ENCODE peak calls at places on chromosomes 4 and X, in four cellular contexts. Y is OCI-LY7, M is GM12878, U is astrocyte. L is an unnamed sample.

GRCh38 chr4:17490575-17491059 is 21.3 kb downstream of the QDPR start:
- DNase-seq in Y (no peak), U (no peak), M (no peak), L (peak)

GRCh38 chr4:36020351-36020750 is 224.0 kb downstream of the ARAP2 start:
- DNase-seq in U (no peak), M (no peak), Y (no peak), L (no peak)

GRCh38 chrX:100363926-100364325 is 46.1 kb downstream of the PCDH19 start:
- DNase-seq in U (no peak), M (no peak), Y (no peak), L (no peak)

GRCh38 chr4:169557061-169557636 is 55.2 kb downstream of the NEK1 start:
- DNase-seq in M (no peak), Y (no peak), U (peak), L (no peak)

GRCh38 chr4:45925809-45926208 is 198.0 kb downstream of the GABRG1 start:
- DNase-seq in U (no peak), Y (no peak), M (no peak), L (no peak)

GRCh38 chr4:88908003-88908402 is 149.0 kb downstream of the FAM13A start:
- DNase-seq in U (peak), Y (no peak), M (no peak), L (no peak)

GRCh38 chr4:10659251-10659650 is 25.3 kb downstream of the CLNK start:
- DNase-seq in U (no peak), M (no peak), Y (no peak), L (no peak)

GRCh38 chrX:54044877-54045328 is 630 bp upstream of the PHF8 start:
- DNase-seq in U (no peak), Y (no peak), M (peak), L (peak)

GRCh38 chr4:184814686-184815045 is 11.1 kb downstream of the ACSL1 start:
- DNase-seq in U (peak), Y (no peak), M (no peak), L (no peak)

GRCh38 chr4:9771069-9771468 is 10.4 kb upstream of the DRD5 start:
- DNase-seq in M (no peak), Y (no peak), U (no peak), L (no peak)

DNA sequence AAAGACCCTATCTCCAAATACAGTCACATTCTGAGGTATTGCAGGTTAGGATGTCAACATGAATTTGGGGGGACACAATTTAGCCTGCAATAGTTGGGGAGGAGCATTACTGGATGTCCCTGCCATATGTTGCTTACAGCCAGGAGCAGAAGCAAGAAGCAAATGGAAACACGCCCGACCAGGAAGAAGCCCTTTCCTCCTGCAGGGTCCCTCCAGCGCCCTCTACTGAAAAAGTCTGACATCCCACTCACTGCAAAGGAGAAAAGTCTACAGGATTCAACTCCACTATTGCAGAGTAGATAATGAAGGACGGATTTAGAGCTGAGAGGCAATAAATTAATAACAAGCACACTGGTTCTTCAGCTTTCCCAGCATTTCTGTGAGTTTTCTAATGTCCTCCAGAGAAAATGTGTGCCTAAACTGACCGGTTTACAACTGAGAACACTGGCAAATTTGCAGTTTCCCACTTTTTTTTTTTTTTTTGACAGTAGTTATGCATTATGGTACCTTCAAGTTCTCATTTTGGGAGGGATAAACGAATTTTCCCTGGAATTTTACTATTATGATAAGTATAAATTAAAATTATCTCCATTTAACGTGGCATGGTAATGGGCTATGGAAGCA is 31.7 kb downstream of the COQ2 start:
- DNase-seq in U (peak), Y (peak), M (no peak), L (peak)
- H3K4me2 ChIP-seq in U (no peak), Y (no peak), M (no peak), L (no peak)

DNA sequence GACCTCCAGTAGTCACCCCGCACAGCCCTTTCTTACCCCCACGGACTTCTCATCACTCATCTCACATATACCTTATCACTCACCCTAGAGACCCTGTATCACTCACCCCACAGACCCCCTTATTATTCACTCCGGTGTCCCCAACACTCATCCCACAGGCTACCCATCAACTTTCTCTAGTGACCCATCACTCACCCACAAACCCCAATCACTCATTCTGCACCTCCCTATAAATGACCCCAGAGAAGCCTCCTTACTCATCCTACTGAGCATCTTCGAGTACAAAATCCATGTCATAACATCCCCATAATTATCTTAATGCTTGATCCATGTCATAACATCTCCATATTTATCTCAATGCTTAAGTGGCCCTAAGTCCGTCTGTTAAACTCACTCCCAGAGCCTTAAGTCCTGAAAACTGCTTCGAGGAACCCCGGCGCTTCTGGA is 934 bp downstream of the ZNF41 start:
- DNase-seq in M (no peak), U (no peak), Y (no peak), L (peak)
- H2AFZ ChIP-seq in M (peak), U (peak), Y (peak), L (peak)

DNA sequence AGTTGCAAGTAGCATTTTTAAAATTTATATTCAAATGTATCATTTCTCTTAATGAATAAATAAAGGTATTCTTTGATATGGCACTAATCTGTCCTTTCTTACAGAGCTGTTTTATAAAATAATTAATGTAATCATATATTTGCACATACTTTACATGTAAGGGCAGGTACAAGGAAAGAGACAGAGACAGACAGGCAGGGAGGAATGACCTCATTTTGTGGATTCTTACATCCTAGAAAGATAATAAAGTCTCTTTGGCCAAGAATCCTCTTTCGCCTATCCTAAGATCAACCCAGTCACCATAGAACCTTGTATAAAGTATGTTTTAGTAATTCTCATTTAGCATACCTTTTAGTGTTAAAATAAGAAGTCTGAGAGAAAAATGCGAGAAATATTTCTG is 98.5 kb upstream of the CTSO start:
- DNase-seq in Y (no peak), U (no peak), M (no peak), L (no peak)
- H3K4me2 ChIP-seq in Y (no peak), U (no peak), M (no peak), L (no peak)

GRCh38 chr4:6710282-6710681 is 617 bp upstream of the MRFAP1L1 start:
- DNase-seq in U (no peak), M (no peak), Y (peak), L (peak)
- H2AFZ ChIP-seq in U (peak), M (peak), Y (peak), L (peak)

GRCh38 chrX:2690856-2691542 is at the start of gene CD99:
- DNase-seq in U (peak), M (peak), Y (peak), L (peak)
- H3K4me2 ChIP-seq in U (peak), M (peak), Y (peak), L (peak)

GRCh38 chr4:140813804-140814203 is 57.6 kb upstream of the TBC1D9 start:
- DNase-seq in M (no peak), Y (no peak), U (no peak), L (no peak)

GRCh38 chr4:140812916-140813315 is 56.7 kb upstream of the TBC1D9 start:
- DNase-seq in M (no peak), U (no peak), Y (no peak), L (no peak)

GRCh38 chr4:140819621-140820020 is 63.4 kb upstream of the TBC1D9 start:
- DNase-seq in U (no peak), Y (no peak), M (no peak), L (no peak)

GRCh38 chr4:140818433-140818832 is 62.2 kb upstream of the TBC1D9 start:
- DNase-seq in M (no peak), Y (no peak), U (no peak), L (no peak)

DNA sequence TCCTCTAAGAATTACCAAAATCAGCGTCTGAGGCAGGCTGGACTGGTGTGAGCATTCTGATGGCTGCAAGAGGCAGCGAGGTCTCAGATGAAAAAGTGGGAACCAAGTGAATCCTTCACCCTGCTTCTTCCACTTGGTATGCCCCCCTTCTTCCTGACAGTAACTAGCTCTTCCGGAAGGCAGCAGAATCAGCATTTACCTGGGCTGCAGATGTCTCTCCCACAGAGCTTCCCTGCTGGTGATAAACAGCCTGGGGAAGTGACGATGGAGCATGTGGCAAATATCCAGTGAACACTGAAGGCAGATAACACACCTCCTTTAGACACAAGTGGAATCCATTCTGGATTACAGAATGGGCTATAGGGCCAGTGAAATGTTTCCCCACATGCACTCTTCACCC is 60.6 kb upstream of the TBC1D9 start:
- DNase-seq in M (no peak), Y (no peak), U (no peak), L (no peak)
- H2AFZ ChIP-seq in M (no peak), Y (peak), U (no peak), L (no peak)

GRCh38 chrX:10023821-10024220 is 56.7 kb downstream of the CLDN34 start:
- DNase-seq in U (no peak), Y (no peak), M (no peak), L (no peak)

GRCh38 chrX:10022580-10023245 is 55.6 kb downstream of the CLDN34 start:
- DNase-seq in U (peak), M (no peak), Y (no peak), L (no peak)

GRCh38 chrX:10022273-10022541 is 55.0 kb downstream of the CLDN34 start:
- DNase-seq in U (no peak), M (no peak), Y (no peak), L (no peak)

GRCh38 chrX:10017866-10018265 is 50.7 kb downstream of the CLDN34 start:
- DNase-seq in U (peak), Y (peak), M (no peak), L (peak)

GRCh38 chrX:10021461-10022272 is 54.5 kb downstream of the CLDN34 start:
- DNase-seq in U (peak), M (no peak), Y (no peak), L (no peak)
- H3K4me2 ChIP-seq in U (peak), M (no peak), Y (no peak), L (no peak)

DNA sequence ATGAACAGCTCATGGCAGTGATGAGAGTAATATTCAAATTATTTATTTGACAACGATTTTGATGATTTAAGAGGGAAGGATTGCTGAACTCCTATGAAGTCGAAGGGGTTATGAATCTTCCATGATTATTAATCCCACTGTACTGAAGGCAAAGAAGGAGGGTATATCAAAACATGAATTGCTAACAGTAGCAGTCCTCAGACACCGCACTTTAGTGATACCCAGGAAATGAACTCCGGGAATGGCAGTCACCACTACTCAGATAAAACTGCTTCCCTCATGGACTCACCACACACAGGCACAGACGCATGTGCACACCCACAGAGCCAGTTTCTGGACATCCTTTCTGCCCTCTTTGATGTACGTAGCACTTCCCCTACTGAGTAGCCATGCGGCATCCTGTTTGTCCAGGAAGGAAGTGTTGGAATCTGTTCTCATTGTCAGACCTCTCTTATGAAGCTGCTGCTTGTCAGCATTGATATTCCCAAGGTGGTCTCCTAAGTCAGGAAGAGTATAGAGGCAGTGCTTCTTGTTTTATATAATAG is 95.7 kb downstream of the DCLK2 start:
- DNase-seq in M (no peak), Y (no peak), U (peak), L (peak)
- H2AFZ ChIP-seq in M (no peak), Y (no peak), U (peak), L (no peak)